ENCODE peak calls at places on chromosomes 4 and X, in seven cellular contexts. One of them, this sample, is unnamed.

GRCh38 chr4:732480-732879 is 26.8 kb downstream of the PCGF3 start:
- DNase-seq in brain microvascular endothelial cell: no peak
- DNase-seq in ovary: no peak
- DNase-seq in HCT116: no peak
- DNase-seq in Peyer's patch: no peak
- DNase-seq in tibial artery: no peak
- DNase-seq in fibroblast of the aortic adventitia: no peak
- DNase-seq in this sample: no peak

GRCh38 chr4:118969359-118969758 is 80.7 kb downstream of the SYNPO2 start:
- DNase-seq in tibial artery: peak; percentile 90
- DNase-seq in Peyer's patch: no peak
- DNase-seq in brain microvascular endothelial cell: peak; percentile 70
- DNase-seq in fibroblast of the aortic adventitia: peak; percentile 91
- DNase-seq in HCT116: peak; percentile 32
- DNase-seq in ovary: peak; percentile 80
- DNase-seq in this sample: peak; percentile 74

GRCh38 chr4:148442830-148443549 is 776 bp upstream of the NR3C2 start:
- DNase-seq in Peyer's patch: no peak
- DNase-seq in brain microvascular endothelial cell: no peak
- DNase-seq in fibroblast of the aortic adventitia: peak; percentile 15
- DNase-seq in ovary: no peak
- DNase-seq in HCT116: no peak
- DNase-seq in tibial artery: no peak
- DNase-seq in this sample: no peak

GRCh38 chrX:20515841-20516461 is 249.2 kb upstream of the RPS6KA3 start:
- DNase-seq in Peyer's patch: no peak
- DNase-seq in ovary: no peak
- DNase-seq in tibial artery: no peak
- DNase-seq in fibroblast of the aortic adventitia: peak; percentile 83
- DNase-seq in brain microvascular endothelial cell: peak; percentile 77
- DNase-seq in HCT116: peak; percentile 73
- DNase-seq in this sample: peak; percentile 84

GRCh38 chrX:68139791-68140190 is 293.5 kb downstream of the OPHN1 start:
- DNase-seq in Peyer's patch: no peak
- DNase-seq in HCT116: no peak
- DNase-seq in tibial artery: no peak
- DNase-seq in brain microvascular endothelial cell: no peak
- DNase-seq in fibroblast of the aortic adventitia: peak; percentile 11
- DNase-seq in ovary: no peak
- DNase-seq in this sample: no peak

GRCh38 chrX:10660171-10660570 is 39.8 kb upstream of the MID1 start:
- DNase-seq in brain microvascular endothelial cell: no peak
- DNase-seq in tibial artery: no peak
- DNase-seq in fibroblast of the aortic adventitia: no peak
- DNase-seq in ovary: no peak
- DNase-seq in HCT116: no peak
- DNase-seq in Peyer's patch: no peak
- DNase-seq in this sample: no peak

GRCh38 chr4:26039950-26040349 is 125.9 kb downstream of the SMIM20 start:
- DNase-seq in ovary: no peak
- DNase-seq in tibial artery: peak; percentile 58
- DNase-seq in HCT116: no peak
- DNase-seq in Peyer's patch: no peak
- DNase-seq in brain microvascular endothelial cell: no peak
- DNase-seq in fibroblast of the aortic adventitia: peak; percentile 36
- DNase-seq in this sample: no peak

GRCh38 chrX:121000589-121000988 is 15.0 kb upstream of the CT47A1 start:
- DNase-seq in brain microvascular endothelial cell: no peak
- DNase-seq in HCT116: peak; percentile 36
- DNase-seq in ovary: no peak
- DNase-seq in fibroblast of the aortic adventitia: peak; percentile 22
- DNase-seq in Peyer's patch: no peak
- DNase-seq in tibial artery: no peak
- DNase-seq in this sample: no peak

GRCh38 chr4:7285244-7286122 is 93.1 kb downstream of the SORCS2 start:
- DNase-seq in brain microvascular endothelial cell: no peak
- DNase-seq in fibroblast of the aortic adventitia: no peak
- DNase-seq in HCT116: no peak
- DNase-seq in tibial artery: peak; percentile 87
- DNase-seq in ovary: no peak
- DNase-seq in Peyer's patch: no peak
- DNase-seq in this sample: no peak

GRCh38 chrX:77622672-77623071 is 163.3 kb downstream of the ATRX start:
- DNase-seq in HCT116: no peak
- DNase-seq in brain microvascular endothelial cell: no peak
- DNase-seq in tibial artery: no peak
- DNase-seq in fibroblast of the aortic adventitia: no peak
- DNase-seq in Peyer's patch: no peak
- DNase-seq in ovary: no peak
- DNase-seq in this sample: no peak

GRCh38 chrX:77617206-77617605 is 168.8 kb downstream of the ATRX start:
- DNase-seq in HCT116: no peak
- DNase-seq in fibroblast of the aortic adventitia: no peak
- DNase-seq in Peyer's patch: no peak
- DNase-seq in ovary: no peak
- DNase-seq in tibial artery: no peak
- DNase-seq in brain microvascular endothelial cell: no peak
- DNase-seq in this sample: no peak

GRCh38 chrX:77622233-77622632 is 163.8 kb downstream of the ATRX start:
- DNase-seq in tibial artery: no peak
- DNase-seq in HCT116: no peak
- DNase-seq in fibroblast of the aortic adventitia: peak; percentile 4
- DNase-seq in brain microvascular endothelial cell: no peak
- DNase-seq in ovary: no peak
- DNase-seq in Peyer's patch: no peak
- DNase-seq in this sample: no peak
- H3K4me3 ChIP-seq in tibial artery: no peak overlapping the region
- H3K4me3 ChIP-seq in HCT116: no peak overlapping the region
- H3K4me3 ChIP-seq in fibroblast of the aortic adventitia: no peak overlapping the region
- H3K4me3 ChIP-seq in brain microvascular endothelial cell: no peak overlapping the region
- H3K4me3 ChIP-seq in ovary: no peak overlapping the region
- H3K4me3 ChIP-seq in Peyer's patch: no peak overlapping the region
- H3K4me3 ChIP-seq in this sample: no peak overlapping the region

GRCh38 chr4:39458505-39459300 is at the start of the genes LIAS and RPL9:
- DNase-seq in tibial artery: peak; percentile 98
- DNase-seq in HCT116: peak; percentile 99
- DNase-seq in Peyer's patch: peak; percentile 96
- DNase-seq in fibroblast of the aortic adventitia: peak; percentile 100
- DNase-seq in brain microvascular endothelial cell: peak; percentile 98
- DNase-seq in ovary: peak; percentile 97
- DNase-seq in this sample: peak; percentile 99
- TF ChIP-seq CTCF in tibial artery: peak; percentile 6
- TF ChIP-seq CTCF in HCT116: no peak
- TF ChIP-seq CTCF in Peyer's patch: no peak
- TF ChIP-seq CTCF in fibroblast of the aortic adventitia: no peak
- TF ChIP-seq CTCF in brain microvascular endothelial cell: no peak
- TF ChIP-seq CTCF in ovary: peak; percentile 24
- TF ChIP-seq CTCF in this sample: no peak

GRCh38 chr4:61375316-61375715 is 175.2 kb downstream of the ADGRL3 start:
- DNase-seq in ovary: no peak
- DNase-seq in HCT116: no peak
- DNase-seq in Peyer's patch: no peak
- DNase-seq in brain microvascular endothelial cell: no peak
- DNase-seq in fibroblast of the aortic adventitia: no peak
- DNase-seq in tibial artery: no peak
- DNase-seq in this sample: no peak
- H3K4me3 ChIP-seq in ovary: no peak overlapping the region
- H3K4me3 ChIP-seq in HCT116: no peak overlapping the region
- H3K4me3 ChIP-seq in Peyer's patch: no peak overlapping the region
- H3K4me3 ChIP-seq in brain microvascular endothelial cell: no peak overlapping the region
- H3K4me3 ChIP-seq in fibroblast of the aortic adventitia: no peak overlapping the region
- H3K4me3 ChIP-seq in tibial artery: no peak overlapping the region
- H3K4me3 ChIP-seq in this sample: no peak overlapping the region

GRCh38 chrX:71912156-71912555 is 1.5 kb downstream of the NHSL2 start:
- DNase-seq in Peyer's patch: no peak
- DNase-seq in HCT116: no peak
- DNase-seq in ovary: no peak
- DNase-seq in tibial artery: no peak
- DNase-seq in fibroblast of the aortic adventitia: no peak
- DNase-seq in brain microvascular endothelial cell: no peak
- DNase-seq in this sample: no peak
- TF ChIP-seq CTCF in Peyer's patch: no peak
- TF ChIP-seq CTCF in HCT116: no peak
- TF ChIP-seq CTCF in ovary: no peak
- TF ChIP-seq CTCF in tibial artery: no peak
- TF ChIP-seq CTCF in fibroblast of the aortic adventitia: no peak
- TF ChIP-seq CTCF in brain microvascular endothelial cell: no peak
- TF ChIP-seq CTCF in this sample: no peak

DNA sequence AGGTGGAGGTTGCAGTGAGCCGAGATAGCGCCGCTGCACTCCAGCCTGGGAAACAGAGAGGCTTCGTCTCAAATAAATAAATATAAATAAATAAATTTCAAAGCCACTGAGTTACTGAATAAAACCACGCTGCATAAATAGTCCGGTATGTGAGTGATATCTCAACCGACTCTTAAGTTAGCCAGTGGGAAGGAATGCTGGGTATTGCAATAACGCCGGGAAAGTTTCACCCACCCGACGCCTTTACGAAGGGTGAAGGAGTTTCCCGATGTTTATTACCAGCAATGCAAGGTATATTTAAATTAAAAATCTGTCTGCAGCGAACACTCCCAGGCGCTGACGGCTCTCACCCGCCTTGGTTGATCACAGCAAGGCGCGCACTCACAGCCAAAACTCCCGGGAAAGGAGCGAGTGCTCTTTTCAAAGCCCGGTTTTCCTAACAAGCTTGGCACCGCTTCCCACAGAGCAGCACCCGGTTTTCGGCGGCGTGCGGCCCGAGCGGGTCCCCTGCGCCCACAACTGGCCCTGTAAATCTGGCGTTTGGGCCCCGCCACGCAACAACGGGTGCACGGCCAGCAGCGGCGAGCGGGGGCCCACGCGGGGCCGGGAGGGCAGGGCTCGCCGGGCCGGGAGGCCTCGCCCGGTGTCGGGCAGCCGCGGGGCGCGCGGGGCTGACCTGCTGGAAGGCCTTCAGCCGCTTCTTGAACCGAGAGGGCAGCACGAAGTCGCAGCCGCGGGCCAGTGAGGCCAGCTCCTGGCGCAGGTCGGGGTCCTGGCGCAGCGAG is 13.7 kb downstream of the PPP2R3B start:
- DNase-seq in HCT116: no peak
- DNase-seq in Peyer's patch: no peak
- DNase-seq in fibroblast of the aortic adventitia: no peak
- DNase-seq in ovary: no peak
- DNase-seq in brain microvascular endothelial cell: no peak
- DNase-seq in tibial artery: no peak
- DNase-seq in this sample: no peak
- H3K4me3 ChIP-seq in HCT116: no peak overlapping the region
- H3K4me3 ChIP-seq in Peyer's patch: peak overlapping the region; percentile 40
- H3K4me3 ChIP-seq in fibroblast of the aortic adventitia: peak overlapping the region; percentile 50
- H3K4me3 ChIP-seq in ovary: no peak overlapping the region
- H3K4me3 ChIP-seq in brain microvascular endothelial cell: peak overlapping the region; percentile 46
- H3K4me3 ChIP-seq in tibial artery: peak overlapping the region; percentile 34
- H3K4me3 ChIP-seq in this sample: peak overlapping the region; percentile 51

DNA sequence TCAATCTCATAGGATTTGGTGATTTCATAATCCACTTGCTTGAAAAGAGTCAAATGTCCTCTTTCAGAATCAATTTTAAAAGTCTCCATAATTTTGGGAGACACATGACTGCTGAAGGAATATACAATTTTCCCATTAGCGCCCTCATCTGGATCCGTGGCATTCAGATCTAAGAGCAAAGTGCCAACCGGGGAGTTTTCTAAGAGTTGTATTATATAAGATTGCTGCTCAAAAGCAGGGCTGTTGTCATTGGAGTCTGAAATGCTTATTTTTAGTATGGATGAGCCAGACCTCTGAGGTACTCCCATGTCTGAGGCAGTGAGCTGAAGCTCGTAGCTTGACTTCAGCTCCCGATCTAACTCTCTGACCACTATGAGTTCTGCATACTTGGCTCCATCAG is 1.2 kb downstream of the PCDH18 start:
- DNase-seq in tibial artery: no peak
- DNase-seq in Peyer's patch: no peak
- DNase-seq in HCT116: no peak
- DNase-seq in ovary: peak; percentile 48
- DNase-seq in fibroblast of the aortic adventitia: peak; percentile 84
- DNase-seq in brain microvascular endothelial cell: peak; percentile 50
- DNase-seq in this sample: no peak
- TF ChIP-seq CTCF in tibial artery: peak; percentile 45
- TF ChIP-seq CTCF in Peyer's patch: no peak
- TF ChIP-seq CTCF in HCT116: no peak
- TF ChIP-seq CTCF in ovary: peak; percentile 40
- TF ChIP-seq CTCF in fibroblast of the aortic adventitia: peak; percentile 68
- TF ChIP-seq CTCF in brain microvascular endothelial cell: peak; percentile 65
- TF ChIP-seq CTCF in this sample: peak; percentile 63

DNA sequence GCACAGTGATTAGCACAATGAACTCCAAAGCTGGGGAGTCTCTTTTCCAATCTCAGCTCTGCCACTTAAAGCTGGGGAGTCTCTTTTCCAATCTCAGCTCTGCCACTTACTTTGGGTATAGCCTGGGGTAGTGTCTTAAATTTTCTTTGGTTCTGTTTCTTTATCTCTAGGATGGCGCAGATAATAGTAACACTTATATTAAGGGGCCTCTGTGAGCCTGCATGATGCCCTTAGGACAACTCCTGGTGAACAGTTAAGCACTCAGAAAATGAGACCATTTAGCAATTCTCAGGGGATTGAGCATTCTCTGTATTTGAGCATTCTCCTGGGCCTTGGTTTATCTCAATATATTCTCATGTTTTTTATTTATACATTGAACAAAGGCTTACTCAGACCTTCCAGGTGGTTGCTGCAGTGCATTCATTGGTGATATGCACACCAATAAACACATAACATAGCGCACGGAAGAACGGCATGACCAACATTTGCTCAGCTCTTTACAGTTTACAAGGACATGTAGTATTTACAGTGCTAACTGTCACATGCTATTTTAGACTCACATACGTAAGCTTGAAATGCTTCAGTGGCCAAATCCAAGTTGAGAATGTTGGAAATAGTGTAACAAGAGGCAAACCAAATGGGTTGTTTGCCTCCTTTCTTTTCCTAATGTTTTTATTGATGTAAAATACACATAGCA is 1722.6 kb upstream of the AGA start:
- DNase-seq in fibroblast of the aortic adventitia: no peak
- DNase-seq in ovary: no peak
- DNase-seq in tibial artery: no peak
- DNase-seq in Peyer's patch: no peak
- DNase-seq in brain microvascular endothelial cell: no peak
- DNase-seq in HCT116: no peak
- DNase-seq in this sample: no peak
- H3K4me3 ChIP-seq in fibroblast of the aortic adventitia: no peak overlapping the region
- H3K4me3 ChIP-seq in ovary: no peak overlapping the region
- H3K4me3 ChIP-seq in tibial artery: no peak overlapping the region
- H3K4me3 ChIP-seq in Peyer's patch: no peak overlapping the region
- H3K4me3 ChIP-seq in brain microvascular endothelial cell: no peak overlapping the region
- H3K4me3 ChIP-seq in HCT116: no peak overlapping the region
- H3K4me3 ChIP-seq in this sample: no peak overlapping the region

GRCh38 chrX:123610915-123611314 is 121.9 kb downstream of the THOC2 start:
- DNase-seq in ovary: no peak
- DNase-seq in Peyer's patch: no peak
- DNase-seq in HCT116: no peak
- DNase-seq in tibial artery: no peak
- DNase-seq in fibroblast of the aortic adventitia: no peak
- DNase-seq in brain microvascular endothelial cell: no peak
- DNase-seq in this sample: no peak
- TF ChIP-seq CTCF in ovary: no peak
- TF ChIP-seq CTCF in Peyer's patch: no peak
- TF ChIP-seq CTCF in HCT116: no peak
- TF ChIP-seq CTCF in tibial artery: no peak
- TF ChIP-seq CTCF in fibroblast of the aortic adventitia: no peak
- TF ChIP-seq CTCF in brain microvascular endothelial cell: no peak
- TF ChIP-seq CTCF in this sample: no peak

This sample was measured in astrocyte of the cerebellum.